ENCODE peak calls at places on chromosomes 4 and X, in four cellular contexts. P, J, Y and U are unnamed samples.

GRCh38 chr4:114361249-114361648 is 237.4 kb upstream of the UGT8 start:
- DNase-seq in P (no peak), J (no peak), Y (no peak), U (no peak)

GRCh38 chr4:7156273-7157139 is 35.8 kb upstream of the SORCS2 start:
- DNase-seq in P (no peak), J (no peak), Y (no peak), U (no peak)

GRCh38 chr4:73734405-73735070 is 5.8 kb upstream of the CXCL8 start:
- DNase-seq in P (no peak), J (no peak), Y (no peak), U (no peak)

GRCh38 chr4:9976781-9977180 is 44.5 kb downstream of the SLC2A9 start:
- DNase-seq in P (no peak), J (no peak), Y (no peak), U (no peak)

GRCh38 chr4:143341186-143341755 is 4.6 kb downstream of the GAB1 start:
- DNase-seq in P (no peak), J (no peak), Y (no peak), U (no peak)

GRCh38 chr4:88803600-88804096 is 106.0 kb upstream of the NAP1L5 start:
- DNase-seq in P (peak), J (peak), Y (peak), U (peak)

GRCh38 chrX:96770315-96770714 is 85.7 kb downstream of the DIAPH2 start:
- DNase-seq in P (no peak), J (no peak), Y (peak), U (no peak)

GRCh38 chr4:48223633-48224295 is 45.9 kb downstream of the TEC start:
- DNase-seq in P (no peak), J (no peak), Y (peak), U (no peak)

GRCh38 chr4:1293981-1294380 is 4.3 kb downstream of the MAEA start:
- DNase-seq in P (no peak), J (peak), Y (no peak), U (no peak)

GRCh38 chr4:162838671-162839070 is 328.0 kb downstream of the NAF1 start:
- DNase-seq in P (no peak), J (no peak), Y (no peak), U (no peak)

DNA sequence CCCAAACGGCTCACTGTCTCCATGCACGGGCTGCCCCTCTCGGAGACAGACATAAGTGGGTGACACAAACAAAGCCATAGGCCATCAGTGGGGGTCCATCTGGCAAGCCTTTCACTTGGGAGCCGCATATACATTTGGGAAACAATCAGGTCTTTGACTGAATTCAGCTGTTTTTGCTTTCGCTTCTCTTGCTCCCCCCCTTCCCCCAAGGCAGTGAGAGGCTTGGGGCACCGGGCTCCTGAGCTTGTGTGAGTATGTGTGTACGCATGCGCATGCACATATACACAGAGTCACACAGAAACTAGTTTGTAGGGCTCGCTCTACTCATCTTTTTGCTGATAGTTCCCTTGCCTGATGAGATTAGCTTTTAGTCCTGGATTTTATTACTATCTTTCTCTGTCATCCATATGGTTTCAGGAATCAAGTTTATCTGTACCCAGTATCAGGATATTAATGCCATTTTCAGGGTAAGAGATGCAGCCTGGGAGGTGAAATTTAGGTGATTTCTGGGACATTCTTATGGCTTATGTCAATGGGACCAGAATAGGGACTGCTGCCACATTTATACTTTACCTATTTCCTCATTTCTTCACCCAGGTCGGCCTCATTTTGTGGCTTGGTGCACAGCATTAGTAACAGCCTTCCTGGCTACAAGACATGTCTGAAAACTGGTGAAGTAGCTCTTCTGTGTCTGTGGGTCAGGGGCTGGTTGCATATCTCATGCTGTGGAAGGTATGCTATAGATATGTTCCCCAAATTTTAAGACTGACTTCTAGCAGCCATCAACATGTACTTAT is 284.6 kb downstream of the AFF2 start:
- DNase-seq in P (no peak), J (no peak), Y (no peak), U (no peak)
- TF ChIP-seq CTCF in P (no peak), J (no peak), Y (no peak), U (no peak)

GRCh38 chrX:48468247-48468671 is 1.8 kb downstream of the SLC38A5 start:
- DNase-seq in P (no peak), J (peak), Y (no peak), U (no peak)

GRCh38 chrX:48467331-48467761 is 2.7 kb downstream of the SLC38A5 start:
- DNase-seq in P (no peak), J (peak), Y (no peak), U (no peak)

GRCh38 chrX:48470110-48470832 is at the start of gene SLC38A5:
- DNase-seq in P (no peak), J (no peak), Y (no peak), U (no peak)

GRCh38 chrX:48470833-48471118 is 716 bp upstream of the SLC38A5 start:
- DNase-seq in P (no peak), J (no peak), Y (no peak), U (no peak)

DNA sequence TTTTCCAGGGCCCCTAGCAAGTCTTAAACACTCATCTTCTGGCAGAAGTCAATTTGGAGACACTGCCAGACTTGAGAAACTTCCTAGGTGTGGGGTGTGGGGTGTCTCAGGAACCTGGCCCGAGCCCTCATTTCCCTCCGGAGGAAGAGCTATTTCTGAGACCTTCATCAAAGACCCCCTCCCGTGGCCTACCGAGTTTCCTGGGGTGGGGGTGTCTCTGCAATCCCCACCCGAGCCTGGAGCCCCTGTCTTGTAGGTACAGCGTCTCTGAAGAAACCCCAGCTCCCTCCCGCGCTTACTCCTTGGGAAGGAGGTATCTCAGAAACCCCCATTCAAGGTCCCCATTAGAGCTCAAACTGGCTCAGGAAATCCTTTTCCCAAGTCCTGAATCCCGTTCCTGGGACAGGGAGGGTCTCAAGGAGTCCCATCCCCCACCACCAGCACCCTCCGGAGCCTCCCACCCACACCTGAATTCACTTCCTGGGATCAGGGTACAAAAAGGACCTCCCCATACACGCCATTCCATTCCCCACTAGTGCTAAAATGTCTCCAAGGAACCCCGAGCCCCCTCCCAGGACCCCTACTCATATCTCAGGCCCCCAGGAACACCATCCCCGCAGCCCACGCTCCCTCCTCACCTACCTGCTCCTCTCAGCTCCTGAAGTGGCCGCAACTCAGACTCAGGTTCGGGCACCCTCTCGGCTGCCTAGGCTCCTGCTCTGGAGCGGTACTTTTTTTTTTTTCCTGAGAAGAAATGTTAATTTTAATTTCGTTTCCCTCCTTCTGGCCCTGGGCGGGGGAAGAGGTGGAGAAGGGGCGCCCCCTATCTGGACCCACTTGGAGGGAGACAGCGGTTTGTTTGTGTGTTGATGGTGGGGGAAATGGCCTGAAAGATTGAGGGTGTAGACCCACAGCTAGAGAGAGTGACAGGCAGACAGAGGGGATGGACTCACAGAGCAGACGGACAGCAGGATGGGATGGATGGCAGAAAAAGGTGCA is 1.1 kb downstream of the SLC38A5 start:
- DNase-seq in P (no peak), J (no peak), Y (no peak), U (no peak)
- TF ChIP-seq CTCF in P (peak), J (no peak), Y (no peak), U (peak)

GRCh38 chr4:43471950-43472349 is 579.4 kb downstream of the GRXCR1 start:
- DNase-seq in P (no peak), J (no peak), Y (no peak), U (no peak)
- TF ChIP-seq CTCF in P (no peak), J (no peak), Y (peak), U (no peak)

GRCh38 chr4:58760100-58760499 is 1649.9 kb upstream of the IGFBP7 start:
- DNase-seq in P (no peak), J (no peak), Y (no peak), U (no peak)
- TF ChIP-seq CTCF in P (no peak), J (no peak), Y (no peak), U (no peak)

DNA sequence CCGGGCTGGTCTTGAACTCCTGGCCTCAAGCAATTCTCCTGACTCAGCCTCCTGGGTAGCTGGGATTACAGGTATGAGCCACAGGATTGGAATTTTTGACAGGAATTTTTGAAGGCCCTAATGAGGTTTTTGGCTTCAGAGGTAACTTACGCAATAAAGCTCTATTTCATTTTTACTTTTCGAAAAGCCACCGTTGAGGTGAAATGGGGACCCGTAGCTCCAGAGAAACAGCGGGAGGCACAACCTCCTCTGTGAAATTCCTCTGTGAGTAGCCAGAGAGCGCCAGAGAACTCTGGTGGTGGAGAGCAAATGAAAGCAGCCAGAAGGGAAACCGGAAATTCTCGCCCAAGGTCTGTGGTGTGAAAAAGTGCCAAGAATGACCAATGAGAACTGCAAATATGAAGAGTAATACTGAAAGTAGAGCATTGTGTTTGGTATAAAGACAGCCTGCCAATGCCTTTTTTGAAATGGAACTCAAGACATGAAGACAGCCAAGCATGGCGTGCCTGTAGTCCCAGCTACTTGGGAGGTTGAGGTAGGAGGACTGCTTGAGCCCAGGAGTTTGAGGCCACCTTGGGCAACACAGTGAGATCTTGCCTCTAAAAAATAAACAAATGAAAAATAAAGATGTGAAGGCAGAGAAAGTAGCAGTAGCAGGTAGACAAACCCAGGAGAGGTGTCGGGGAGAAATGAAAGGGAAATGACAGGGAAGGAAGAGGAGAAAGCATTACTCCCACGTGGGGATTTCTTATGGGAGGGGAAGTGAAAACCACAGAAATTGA is 33.0 kb upstream of the TMEM131L start:
- DNase-seq in P (no peak), J (peak), Y (peak), U (peak)
- TF ChIP-seq CTCF in P (peak), J (peak), Y (peak), U (peak)

GRCh38 chr4:101367201-101367600 is 19.9 kb upstream of the PPP3CA start:
- DNase-seq in P (peak), J (no peak), Y (peak), U (no peak)

GRCh38 chr4:101366331-101366730 is 19.0 kb upstream of the PPP3CA start:
- DNase-seq in P (no peak), J (no peak), Y (no peak), U (no peak)

GRCh38 chr4:101370663-101371210 is 23.4 kb upstream of the PPP3CA start:
- DNase-seq in P (no peak), J (no peak), Y (no peak), U (no peak)
- TF ChIP-seq CTCF in P (no peak), J (no peak), Y (no peak), U (no peak)